ENCODE peak calls at places on chromosomes 11 and 22, in ten cellular contexts. A, I, Y, Q, N, R, E, J, M and T are unnamed samples.

GRCh38 chr22:20523118-20523983 is 15.9 kb downstream of the MED15 start:
- DNase-seq in A (peak), I (peak), Y (no peak), Q (no peak), N (peak), R (no peak), E (no peak), J (no peak), M (no peak), T (no peak)

GRCh38 chr11:43810929-43811596 is 69.6 kb upstream of the ALKBH3 start:
- DNase-seq in A (no peak), I (peak), Y (no peak), Q (no peak), N (no peak), R (no peak), E (no peak), J (no peak), M (peak), T (no peak)

GRCh38 chr22:29194269-29194668 is 11.4 kb upstream of the EMID1 start:
- DNase-seq in A (no peak), I (no peak), Y (no peak), Q (no peak), N (no peak), R (no peak), E (no peak), J (peak), M (no peak), T (no peak)

GRCh38 chr22:32205974-32206773 is 1.3 kb upstream of the RFPL2 start:
- DNase-seq in A (no peak), I (no peak), Y (no peak), Q (no peak), N (no peak), R (no peak), E (no peak), J (no peak), M (no peak), T (no peak)

GRCh38 chr11:64034411-64034811 is 1.3 kb upstream of the FLRT1 start:
- DNase-seq in A (no peak), I (no peak), Y (no peak), Q (no peak), N (no peak), R (no peak), E (no peak), J (no peak), M (no peak), T (no peak)

GRCh38 chr11:38924644-38925043 is 2326.6 kb upstream of the RAG2 start:
- DNase-seq in A (no peak), I (no peak), Y (no peak), Q (no peak), N (no peak), R (no peak), E (no peak), J (no peak), M (no peak), T (no peak)

GRCh38 chr11:119470316-119471266 is 47.6 kb upstream of the THY1 start:
- DNase-seq in A (peak), I (peak), Y (peak), Q (no peak), N (no peak), R (peak), E (no peak), J (no peak), M (peak), T (no peak)

GRCh38 chr11:128039140-128040021 is 548.0 kb downstream of the ETS1 start:
- DNase-seq in A (peak), I (peak), Y (peak), Q (peak), N (peak), R (peak), E (no peak), J (peak), M (peak), T (no peak)

GRCh38 chr11:74171630-74172465 is 759 bp downstream of the PPME1 start:
- DNase-seq in A (no peak), I (no peak), Y (no peak), Q (no peak), N (no peak), R (no peak), E (no peak), J (peak), M (peak), T (no peak)

GRCh38 chr11:80586464-80586863 is 1145.6 kb upstream of the TENM4 start:
- DNase-seq in A (peak), I (no peak), Y (no peak), Q (no peak), N (no peak), R (no peak), E (no peak), J (no peak), M (no peak), T (no peak)

GRCh38 chr11:86671386-86672006 is 920 bp downstream of the ME3 start:
- DNase-seq in A (no peak), I (peak), Y (no peak), Q (peak), N (peak), R (peak), E (no peak), J (no peak), M (peak), T (no peak)

GRCh38 chr22:48417143-48418070 is 1410.3 kb downstream of the BRD1 start:
- DNase-seq in A (no peak), I (no peak), Y (no peak), Q (no peak), N (no peak), R (no peak), E (no peak), J (no peak), M (no peak), T (no peak)

GRCh38 chr11:89421718-89422117 is 69.5 kb downstream of the NOX4 start:
- DNase-seq in A (no peak), I (no peak), Y (no peak), Q (no peak), N (no peak), R (no peak), E (no peak), J (no peak), M (no peak), T (no peak)

GRCh38 chr11:90756617-90757016 is 533.8 kb upstream of the CHORDC1 start:
- DNase-seq in A (no peak), I (no peak), Y (no peak), Q (no peak), N (no peak), R (no peak), E (no peak), J (no peak), M (no peak), T (no peak)

GRCh38 chr22:37008365-37008764 is 10.9 kb downstream of the TST start:
- DNase-seq in A (no peak), I (no peak), Y (no peak), Q (no peak), N (no peak), R (no peak), E (no peak), J (no peak), M (no peak), T (peak)

GRCh38 chr11:9065614-9066431 is 25.6 kb downstream of the SCUBE2 start:
- DNase-seq in A (peak), I (no peak), Y (no peak), Q (no peak), N (no peak), R (no peak), E (no peak), J (no peak), M (no peak), T (no peak)

GRCh38 chr11:118996926-118997626 is 862 bp upstream of the CENATAC start:
- DNase-seq in A (peak), I (peak), Y (no peak), Q (peak), N (peak), R (no peak), E (no peak), J (peak), M (peak), T (no peak)

GRCh38 chr22:49628351-49629023 is 199.2 kb downstream of the BRD1 start:
- DNase-seq in A (no peak), I (no peak), Y (no peak), Q (no peak), N (no peak), R (no peak), E (no peak), J (no peak), M (no peak), T (no peak)

GRCh38 chr11:135027461-135027860 is 615.4 kb upstream of the B3GAT1 start:
- DNase-seq in A (peak), I (peak), Y (no peak), Q (no peak), N (peak), R (no peak), E (peak), J (peak), M (peak), T (no peak)

GRCh38 chr11:66636411-66636810 is 2.1 kb upstream of the RBM4 start:
- DNase-seq in A (no peak), I (no peak), Y (no peak), Q (no peak), N (no peak), R (no peak), E (no peak), J (no peak), M (no peak), T (no peak)

GRCh38 chr11:69518081-69518950 is 36.9 kb downstream of the LINC01488 start:
- DNase-seq in A (peak), I (peak), Y (no peak), Q (no peak), N (no peak), R (no peak), E (no peak), J (no peak), M (peak), T (no peak)

GRCh38 chr22:43007519-43008102 is 7.3 kb downstream of the PACSIN2 start:
- DNase-seq in A (peak), I (peak), Y (no peak), Q (no peak), N (no peak), R (no peak), E (no peak), J (no peak), M (peak), T (no peak)

GRCh38 chr11:37952035-37952434 is 1354.0 kb upstream of the RAG2 start:
- DNase-seq in A (no peak), I (peak), Y (no peak), Q (no peak), N (no peak), R (no peak), E (no peak), J (no peak), M (no peak), T (no peak)

GRCh38 chr11:12857572-12857971 is 151.5 kb upstream of the RASSF10 start:
- DNase-seq in A (no peak), I (no peak), Y (no peak), Q (no peak), N (no peak), R (no peak), E (no peak), J (no peak), M (no peak), T (no peak)

GRCh38 chr22:50403701-50404101 is 60.6 kb downstream of the PPP6R2 start:
- DNase-seq in A (no peak), I (peak), Y (no peak), Q (no peak), N (peak), R (peak), E (no peak), J (peak), M (no peak), T (peak)

GRCh38 chr11:23112987-23113886 is 253.0 kb upstream of the CCDC179 start:
- DNase-seq in A (peak), I (peak), Y (peak), Q (no peak), N (peak), R (no peak), E (peak), J (peak), M (peak), T (no peak)

GRCh38 chr11:116607027-116607426 is 165.8 kb downstream of the BUD13 start:
- DNase-seq in A (no peak), I (no peak), Y (no peak), Q (no peak), N (no peak), R (no peak), E (no peak), J (no peak), M (no peak), T (no peak)

GRCh38 chr22:18035740-18036139 is 11.4 kb upstream of the MICAL3 start:
- DNase-seq in A (peak), I (no peak), Y (peak), Q (no peak), N (no peak), R (no peak), E (no peak), J (no peak), M (no peak), T (no peak)

GRCh38 chr11:10823152-10823579 is 14.4 kb upstream of the EIF4G2 start:
- DNase-seq in A (no peak), I (no peak), Y (no peak), Q (no peak), N (no peak), R (no peak), E (no peak), J (no peak), M (no peak), T (no peak)

GRCh38 chr22:17012267-17012666 is 4.2 kb upstream of the GAB4 start:
- DNase-seq in A (no peak), I (no peak), Y (no peak), Q (no peak), N (no peak), R (no peak), E (no peak), J (no peak), M (no peak), T (no peak)

GRCh38 chr11:114348200-114349191 is 51.8 kb downstream of the C11orf71 start:
- DNase-seq in A (peak), I (peak), Y (peak), Q (peak), N (peak), R (peak), E (peak), J (peak), M (peak), T (peak)

GRCh38 chr11:67648140-67648795 is 2.3 kb downstream of the ACY3 start:
- DNase-seq in A (no peak), I (no peak), Y (no peak), Q (peak), N (peak), R (peak), E (no peak), J (peak), M (peak), T (no peak)

GRCh38 chr22:21708960-21709359 is 26.6 kb downstream of the YPEL1 start:
- DNase-seq in A (no peak), I (no peak), Y (no peak), Q (no peak), N (no peak), R (no peak), E (no peak), J (no peak), M (no peak), T (no peak)

GRCh38 chr11:91373497-91373896 is 851.1 kb upstream of the FAT3 start:
- DNase-seq in A (no peak), I (no peak), Y (no peak), Q (no peak), N (no peak), R (no peak), E (peak), J (peak), M (no peak), T (no peak)

GRCh38 chr11:81959341-81959740 is 774.3 kb downstream of the FAM181B start:
- DNase-seq in A (no peak), I (no peak), Y (no peak), Q (no peak), N (peak), R (no peak), E (no peak), J (no peak), M (no peak), T (no peak)

GRCh38 chr11:119148855-119149370 is at the start of gene ABCG4:
- DNase-seq in A (no peak), I (no peak), Y (no peak), Q (no peak), N (no peak), R (no peak), E (no peak), J (no peak), M (peak), T (no peak)

GRCh38 chr22:50041361-50042065 is 16.6 kb downstream of the TTLL8 start:
- DNase-seq in A (no peak), I (no peak), Y (no peak), Q (no peak), N (no peak), R (no peak), E (no peak), J (no peak), M (no peak), T (no peak)

GRCh38 chr11:43366597-43367121 is 7.9 kb downstream of the TTC17 start:
- DNase-seq in A (peak), I (peak), Y (peak), Q (no peak), N (no peak), R (no peak), E (no peak), J (no peak), M (peak), T (no peak)

GRCh38 chr22:21038405-21038804 is 6.0 kb upstream of the SLC7A4 start:
- DNase-seq in A (peak), I (peak), Y (no peak), Q (no peak), N (no peak), R (no peak), E (no peak), J (no peak), M (no peak), T (no peak)

GRCh38 chr22:27420817-27421361 is 380.7 kb downstream of the MN1 start:
- DNase-seq in A (peak), I (peak), Y (peak), Q (no peak), N (no peak), R (peak), E (no peak), J (no peak), M (peak), T (peak)